ENCODE peak calls at places on chromosome 10, in five cellular contexts. C is esophagus muscularis mucosa; J is effector memory CD4-positive, alpha-beta T cell; I is mammary epithelial cell; B is left lung. K is an unnamed sample. For H3K4me1, the result is how much of the 10 kb centered on the place peaks cover.

GRCh38 chr10:124827474-124827873 is 25.9 kb downstream of the ABRAXAS2 start:
- DNase-seq in C (no peak), J (no peak), I (no peak), B (no peak), K (no peak)

GRCh38 chr10:97355571-97355975 is 21.0 kb upstream of the FRAT2 start:
- DNase-seq in C (no peak), J (no peak), I (no peak), B (no peak), K (no peak)

GRCh38 chr10:12726971-12727831 is 274.3 kb downstream of the CCDC3 start:
- DNase-seq in C (no peak), J (no peak), I (no peak), B (no peak), K (no peak)

GRCh38 chr10:96401036-96401435 is 42.2 kb upstream of the OPALIN start:
- DNase-seq in C (no peak), J (no peak), I (no peak), B (no peak), K (no peak)

GRCh38 chr10:43125881-43126731 is 12.1 kb upstream of the CSGALNACT2 start:
- DNase-seq in C (peak), J (no peak), I (no peak), B (peak), K (no peak)

GRCh38 chr10:97685395-97685958 is 1.6 kb downstream of the AVPI1 start:
- DNase-seq in C (no peak), J (no peak), I (peak), B (no peak), K (no peak)

GRCh38 chr10:43128958-43129706 is 9.1 kb upstream of the CSGALNACT2 start:
- DNase-seq in C (peak), J (no peak), I (peak), B (no peak), K (no peak)

GRCh38 chr10:15784662-15785300 is 65.1 kb upstream of the ITGA8 start:
- DNase-seq in C (no peak), J (no peak), I (no peak), B (no peak), K (no peak)

GRCh38 chr10:102231357-102232318 is 5.5 kb downstream of the ELOVL3 start:
- DNase-seq in C (no peak), J (peak), I (no peak), B (peak), K (peak)

GRCh38 chr10:3435671-3436070 is 263.1 kb upstream of the PITRM1 start:
- DNase-seq in C (no peak), J (no peak), I (no peak), B (no peak), K (no peak)

DNA sequence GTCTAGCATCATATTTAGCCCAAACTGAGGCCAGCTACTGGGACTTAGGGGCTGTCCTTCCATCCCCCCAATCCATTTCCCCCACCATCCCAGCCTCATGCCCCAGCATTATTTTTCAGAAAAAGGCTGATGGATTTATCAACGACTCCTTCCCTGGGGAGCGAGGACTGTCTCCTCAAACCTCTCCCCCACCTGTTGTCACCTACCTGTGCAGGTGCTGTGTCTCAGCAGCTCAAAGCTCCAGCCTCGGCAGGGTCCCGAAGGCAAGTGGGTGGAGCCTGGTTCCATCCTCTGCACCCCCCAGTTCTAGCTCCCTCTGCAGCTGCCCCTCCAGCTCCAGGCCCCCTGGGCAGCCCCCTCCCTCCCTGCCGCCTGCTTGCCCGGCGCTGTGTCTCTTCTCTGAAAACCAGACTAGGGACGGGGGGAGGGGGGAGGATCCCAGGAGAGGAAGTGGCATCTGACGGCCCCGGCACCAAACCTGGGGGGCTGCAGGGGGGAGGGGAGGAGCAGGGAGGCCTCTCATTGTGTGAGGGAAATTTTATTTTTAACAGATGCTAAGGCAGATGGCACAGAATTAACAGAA is 61.7 kb upstream of the PAX2 start:
- DNase-seq in C (no peak), J (no peak), I (no peak), B (no peak), K (no peak)
- H3K4me3 ChIP-seq in C (no peak), J (no peak), I (no peak), B (no peak), K (no peak)

GRCh38 chr10:106652279-106652678 is 512.2 kb downstream of the SORCS1 start:
- DNase-seq in C (no peak), J (no peak), I (peak), B (no peak), K (no peak)
- H3K4me1 ChIP-seq in C (under half), J (under half), I (under half), B (under half), K (under half)

GRCh38 chr10:5488272-5489161 is 10.9 kb downstream of the CALML5 start:
- DNase-seq in C (no peak), J (no peak), I (peak), B (no peak), K (no peak)
- H3K27ac ChIP-seq in C (no peak), J (no peak), I (peak), B (no peak), K (no peak)

DNA sequence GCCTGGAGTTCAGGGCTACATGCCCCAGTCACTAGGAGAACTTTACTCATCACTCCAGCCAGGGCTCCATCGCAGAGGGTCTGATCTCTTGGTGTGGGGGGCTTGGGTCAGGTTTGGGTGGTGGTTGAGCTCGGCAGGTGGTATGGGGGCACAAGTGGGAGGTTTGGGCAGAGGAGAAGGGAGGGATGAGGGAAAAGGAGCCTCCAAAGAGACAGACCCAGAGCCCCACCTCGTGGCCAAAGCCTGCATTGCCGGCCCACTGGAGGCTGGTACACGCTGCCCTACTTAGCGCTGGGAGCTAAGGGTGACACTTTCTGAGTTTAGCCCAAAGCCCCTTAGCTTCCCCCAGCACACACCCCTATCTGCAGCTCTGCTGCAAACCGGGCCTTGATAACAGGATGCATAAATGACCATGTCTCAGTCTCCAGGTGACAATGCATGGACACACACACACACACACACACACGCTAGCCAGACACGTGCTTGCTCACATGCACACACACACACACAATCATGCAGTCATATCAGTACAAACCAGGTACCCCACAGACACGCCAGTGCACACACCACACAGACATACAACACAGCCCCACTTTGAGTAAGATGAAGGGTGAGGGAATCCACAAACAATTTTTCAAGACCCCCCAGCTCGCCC is 14.7 kb downstream of the LZTS2 start:
- DNase-seq in C (no peak), J (peak), I (peak), B (peak), K (peak)
- H3K4me3 ChIP-seq in C (no peak), J (no peak), I (no peak), B (no peak), K (no peak)

GRCh38 chr10:126229701-126230100 is 158.6 kb downstream of the ADAM12 start:
- DNase-seq in C (no peak), J (no peak), I (no peak), B (no peak), K (no peak)
- H3K4me1 ChIP-seq in C (under half), J (under half), I (under half), B (under half), K (under half)

DNA sequence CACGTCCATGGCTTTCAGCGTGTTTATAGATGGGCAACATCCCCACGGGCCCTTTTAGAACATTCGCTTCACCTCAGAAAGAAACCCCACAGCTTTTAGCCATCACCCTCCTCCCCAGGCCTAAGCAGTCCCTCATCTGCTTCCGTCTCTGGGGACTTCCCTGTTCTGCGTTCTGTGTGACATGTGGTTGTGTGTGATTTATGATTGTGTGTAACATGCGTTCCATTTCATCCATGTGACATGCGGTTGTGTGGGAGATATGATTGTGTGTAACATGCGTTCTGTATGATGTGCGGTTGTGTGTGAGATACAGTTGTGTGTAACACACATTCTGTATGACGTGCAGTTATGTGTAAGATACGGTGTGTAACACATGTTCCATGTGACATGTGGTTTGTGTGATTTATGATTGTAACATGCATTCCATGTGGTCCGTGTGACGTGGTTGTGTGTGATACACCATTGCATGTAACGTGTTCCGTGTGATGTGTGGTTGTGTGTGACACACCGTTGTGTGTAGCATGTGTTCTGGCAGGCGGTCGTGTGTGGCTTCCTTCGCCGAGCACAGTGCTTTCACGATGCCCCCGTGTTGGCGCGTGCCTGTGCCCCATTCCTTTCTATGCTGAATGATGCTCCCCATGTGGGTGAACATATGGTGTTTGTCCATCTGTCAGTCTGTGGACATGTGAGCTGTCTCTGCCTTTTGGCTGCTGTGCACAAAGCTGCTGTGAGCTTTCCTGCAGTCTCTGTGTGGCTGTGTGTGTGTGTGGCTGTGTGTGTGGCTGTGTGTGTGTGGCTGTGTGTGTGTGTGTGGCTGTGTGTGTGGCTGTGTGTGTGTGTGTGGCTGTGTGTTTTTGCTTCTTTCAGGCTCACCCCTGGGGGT is 26.2 kb downstream of the PWWP2B start:
- DNase-seq in C (no peak), J (no peak), I (no peak), B (no peak), K (no peak)
- H3K27ac ChIP-seq in C (peak), J (no peak), I (no peak), B (no peak), K (no peak)

GRCh38 chr10:132942101-132942739 is at the start of gene CFAP46:
- DNase-seq in C (no peak), J (no peak), I (no peak), B (peak), K (no peak)
- H3K4me3 ChIP-seq in C (peak), J (peak), I (no peak), B (peak), K (no peak)

DNA sequence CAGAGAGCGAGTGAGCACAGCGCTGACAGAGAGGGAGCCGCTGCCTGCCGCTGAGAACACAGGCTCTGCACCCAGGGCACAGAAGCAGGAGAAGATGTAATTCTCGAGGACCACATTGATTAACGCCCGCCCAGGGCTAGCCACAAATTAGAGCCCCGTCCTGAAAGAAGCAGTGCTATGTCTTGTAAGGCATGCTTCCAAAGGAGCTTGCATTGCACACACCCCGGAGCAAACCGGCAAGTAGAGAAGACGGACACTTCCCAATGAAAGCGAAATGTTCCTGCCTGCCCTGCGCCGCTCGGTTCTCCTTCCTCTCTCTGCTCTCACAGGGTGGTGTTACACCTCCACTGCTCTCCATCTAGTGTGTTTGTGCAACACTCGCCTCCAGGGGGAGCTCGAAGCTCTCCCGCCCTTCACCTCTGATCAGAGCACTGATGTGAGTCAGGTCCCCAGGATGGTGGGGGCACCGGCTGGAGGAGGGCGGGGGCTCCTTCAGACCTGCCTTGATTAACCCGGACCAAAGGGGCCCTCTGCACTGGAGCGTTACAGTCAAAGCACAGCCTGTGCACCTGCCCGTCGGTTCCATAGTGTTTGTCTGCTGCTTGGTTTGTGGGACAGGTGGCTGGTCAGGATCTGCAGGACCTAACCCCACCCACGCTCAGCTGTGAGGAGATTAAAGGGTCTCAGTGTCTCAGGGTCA is 316.5 kb downstream of the ADARB2 start:
- DNase-seq in C (no peak), J (peak), I (peak), B (peak), K (peak)
- H3K4me1 ChIP-seq in C (under half), J (under half), I (under half), B (under half), K (under half)

K was measured in CD8-positive, alpha-beta T cell.